ENCODE peak calls at places on chromosomes 1 and 21, in six cellular contexts. E is MM.1S, G is suprapubic skin, C is esophagus squamous epithelium, X is heart left ventricle, K is endothelial cell of umbilical vein. D is an unnamed sample.

GRCh38 chr1:31627301-31627929 is 9.9 kb downstream of the HCRTR1 start:
- DNase-seq in E (no peak), G (no peak), C (no peak), X (peak; percentile 87), K (no peak), D (no peak)

GRCh38 chr1:238340989-238341388 is 450.3 kb upstream of the ZP4 start:
- DNase-seq in E (no peak), G (no peak), C (no peak), X (no peak), K (no peak), D (no peak)

GRCh38 chr1:185561629-185562028 is 172.6 kb upstream of the HMCN1 start:
- DNase-seq in E (peak; percentile 25), G (no peak), C (no peak), X (no peak), K (no peak), D (peak; percentile 54)

GRCh38 chr1:179353546-179353945 is 12.2 kb upstream of the AXDND1 start:
- DNase-seq in E (no peak), G (no peak), C (no peak), X (peak; percentile 64), K (no peak), D (peak; percentile 25)

GRCh38 chr1:181538836-181539235 is 55.5 kb downstream of the CACNA1E start:
- DNase-seq in E (no peak), G (no peak), C (no peak), X (no peak), K (no peak), D (peak; percentile 82)

GRCh38 chr1:6497215-6497866 is 5.9 kb upstream of the PLEKHG5 start:
- DNase-seq in E (peak; percentile 26), G (no peak), C (no peak), X (peak; percentile 78), K (peak; percentile 41), D (no peak)

GRCh38 chr1:58201492-58202106 is 344.9 kb downstream of the OMA1 start:
- DNase-seq in E (no peak), G (no peak), C (no peak), X (no peak), K (no peak), D (no peak)

GRCh38 chr1:230857077-230857476 is 11.2 kb downstream of the C1orf198 start:
- DNase-seq in E (no peak), G (no peak), C (no peak), X (no peak), K (no peak), D (no peak)

GRCh38 chr1:8170059-8170835 is 144.1 kb upstream of the ERRFI1 start:
- DNase-seq in E (no peak), G (no peak), C (no peak), X (no peak), K (no peak), D (no peak)

GRCh38 chr1:14969006-14969405 is 184.5 kb upstream of the TMEM51 start:
- DNase-seq in E (no peak), G (no peak), C (no peak), X (no peak), K (no peak), D (no peak)

GRCh38 chr21:27359141-27359540 is 392.3 kb upstream of the ADAMTS5 start:
- DNase-seq in E (no peak), G (no peak), C (no peak), X (no peak), K (no peak), D (no peak)

GRCh38 chr1:36397083-36397377 is 678 bp downstream of the LSM10 start:
- DNase-seq in E (no peak), G (no peak), C (no peak), X (no peak), K (no peak), D (no peak)

GRCh38 chr1:164735315-164736052 is 176.5 kb downstream of the PBX1 start:
- DNase-seq in E (no peak), G (no peak), C (no peak), X (no peak), K (no peak), D (peak; percentile 52)

GRCh38 chr1:119001181-119002018 is 13.3 kb upstream of the TBX15 start:
- DNase-seq in E (no peak), G (peak; percentile 79), C (no peak), X (no peak), K (no peak), D (no peak)

GRCh38 chr1:70415882-70416281 is 4.8 kb downstream of the CTH start:
- DNase-seq in E (no peak), G (no peak), C (no peak), X (no peak), K (no peak), D (no peak)

GRCh38 chr1:216566809-216567208 is 143.6 kb upstream of the USH2A start:
- DNase-seq in E (peak; percentile 44), G (no peak), C (no peak), X (no peak), K (no peak), D (peak; percentile 26)

GRCh38 chr1:232697191-232697590 is 67.3 kb upstream of the SIPA1L2 start:
- DNase-seq in E (no peak), G (no peak), C (no peak), X (no peak), K (no peak), D (no peak)

GRCh38 chr1:32020338-32020737 is 6.7 kb downstream of the KHDRBS1 start:
- DNase-seq in E (no peak), G (no peak), C (no peak), X (no peak), K (no peak), D (no peak)

GRCh38 chr1:163320891-163321290 is 863 bp upstream of the NUF2 start:
- DNase-seq in E (no peak), G (no peak), C (no peak), X (no peak), K (no peak), D (no peak)

GRCh38 chr1:230267338-230268065 is 158.6 kb downstream of the PGBD5 start:
- DNase-seq in E (no peak), G (peak; percentile 38), C (no peak), X (no peak), K (no peak), D (no peak)

GRCh38 chr1:180863158-180863775 is 49.4 kb upstream of the KIAA1614 start:
- DNase-seq in E (peak; percentile 60), G (no peak), C (no peak), X (no peak), K (peak; percentile 80), D (no peak)

GRCh38 chr1:3656450-3657095 is 4.3 kb downstream of the TP73 start:
- DNase-seq in E (no peak), G (no peak), C (no peak), X (no peak), K (no peak), D (no peak)

GRCh38 chr1:99789715-99790114 is 23.3 kb upstream of the FRRS1 start:
- DNase-seq in E (no peak), G (no peak), C (no peak), X (no peak), K (no peak), D (no peak)

GRCh38 chr1:88457197-88457596 is 226.9 kb upstream of the PKN2 start:
- DNase-seq in E (no peak), G (no peak), C (no peak), X (no peak), K (no peak), D (no peak)

GRCh38 chr21:35565204-35565611 is 495.1 kb downstream of the SETD4 start:
- DNase-seq in E (no peak), G (no peak), C (no peak), X (peak; percentile 50), K (peak; percentile 8), D (peak; percentile 49)

GRCh38 chr1:178133291-178133989 is 39.5 kb downstream of the RASAL2 start:
- DNase-seq in E (no peak), G (no peak), C (no peak), X (no peak), K (no peak), D (no peak)

GRCh38 chr1:44707112-44707881 is 23.7 kb downstream of the RNU5D-1 start:
- DNase-seq in E (no peak), G (no peak), C (no peak), X (no peak), K (peak; percentile 20), D (peak; percentile 97)

GRCh38 chr1:5895446-5896406 is 96.5 kb downstream of the NPHP4 start:
- DNase-seq in E (no peak), G (no peak), C (no peak), X (no peak), K (no peak), D (no peak)

GRCh38 chr1:213268221-213268620 is 217.2 kb downstream of the RPS6KC1 start:
- DNase-seq in E (no peak), G (no peak), C (no peak), X (no peak), K (no peak), D (peak; percentile 19)

GRCh38 chr1:14794136-14794768 is 195.8 kb downstream of the KAZN start:
- DNase-seq in E (no peak), G (no peak), C (no peak), X (no peak), K (no peak), D (no peak)

DNA sequence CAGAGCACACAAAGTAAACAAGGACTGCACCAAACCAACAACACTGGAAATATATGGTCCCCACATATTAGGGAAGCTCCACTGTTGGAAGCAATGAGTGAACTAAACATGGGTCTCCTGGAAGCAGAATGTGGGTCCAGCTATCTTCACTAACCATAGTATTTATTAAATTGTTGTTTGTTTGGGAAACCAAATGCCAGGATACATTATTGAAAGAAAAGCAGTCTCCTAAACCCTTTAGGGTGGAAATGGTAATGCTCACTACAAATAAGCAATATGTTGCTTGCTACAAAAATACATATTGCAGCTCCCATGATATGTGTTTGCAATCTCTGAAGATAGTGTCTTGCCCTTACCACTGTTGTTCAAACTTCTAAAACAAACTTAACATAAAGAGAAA is 2.2 kb downstream of the NEGR1 start:
- DNase-seq in E (no peak), G (no peak), C (no peak), X (no peak), K (peak; percentile 12), D (no peak)
- TF ChIP-seq CTCF in E (no peak), G (no peak), C (no peak), X (no peak), K (no peak), D (no peak)

GRCh38 chr1:93528416-93528815 is 80.5 kb downstream of the FNBP1L start:
- DNase-seq in E (no peak), G (no peak), C (no peak), X (no peak), K (no peak), D (no peak)
- H3K4me1 ChIP-seq in E (no peaks in the 10 kb centered on the region), G (no peaks in the 10 kb centered on the region), C (no peaks in the 10 kb centered on the region), X (no peaks in the 10 kb centered on the region), K (peaks cover 12% of the 10 kb centered on the region), D (peaks cover 4% of the 10 kb centered on the region)

DNA sequence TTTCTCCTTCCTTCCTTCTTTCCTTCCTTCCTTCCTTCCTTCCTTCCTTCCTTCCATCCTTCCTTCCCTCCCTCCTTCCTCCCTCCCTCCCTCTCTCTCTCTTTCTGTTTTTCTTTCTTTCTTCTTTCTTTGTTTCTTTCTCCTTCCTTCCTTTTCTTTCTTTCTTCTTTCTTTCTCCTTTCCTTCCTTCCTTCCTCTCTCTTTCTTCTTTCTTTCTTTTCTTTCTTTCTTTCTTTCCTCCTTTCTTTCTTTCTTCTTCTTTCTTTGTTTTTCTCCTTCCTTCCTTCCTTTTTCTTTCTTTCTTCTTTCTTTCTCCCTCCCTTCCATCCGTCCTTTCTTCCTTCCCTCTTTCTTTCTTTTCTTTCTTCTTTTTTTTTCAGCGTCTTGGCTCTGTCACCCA is 18.1 kb upstream of the IL19 start:
- DNase-seq in E (no peak), G (no peak), C (no peak), X (no peak), K (no peak), D (no peak)
- H3K27me3 ChIP-seq in E (no peaks in the 10 kb centered on the region), G (peaks cover 11% of the 10 kb centered on the region), C (peaks cover 16% of the 10 kb centered on the region), X (no peaks in the 10 kb centered on the region), K (peaks cover 16% of the 10 kb centered on the region), D (peaks cover 40% of the 10 kb centered on the region)

GRCh38 chr1:183239220-183239742 is 53.2 kb downstream of the LAMC2 start:
- DNase-seq in E (no peak), G (no peak), C (no peak), X (no peak), K (no peak), D (no peak)
- TF ChIP-seq CTCF in E (no peak), G (no peak), C (no peak), X (no peak), K (no peak), D (peak; percentile 1)

D was measured in foreskin keratinocyte.